ENCODE peak calls at places on chromosomes 3 and 15, in ten cellular contexts. One of them, this sample, is unnamed.

GRCh38 chr3:183825380-183826161 is at the start of gene MAP6D1:
- DNase-seq in M059J: peak; percentile 58
- DNase-seq in Kasumi-1: peak; percentile 42
- DNase-seq in endothelial cell: peak; percentile 52
- DNase-seq in cardiac septum: peak; percentile 73
- DNase-seq in AG09309: no peak
- DNase-seq in iris pigment epithelial cell: peak; percentile 39
- DNase-seq in activated naive CD4-positive, alpha-beta T cell treated with Interleukin-2 at 50 U/mL for 16 hours: peak; percentile 33
- DNase-seq in NCI-H774: peak; percentile 58
- DNase-seq in fibroblast of pulmonary artery: peak; percentile 31
- DNase-seq in this sample: no peak

GRCh38 chr15:100671858-100672543 is 69.6 kb downstream of the ASB7 start:
- DNase-seq in fibroblast of pulmonary artery: peak; percentile 58
- DNase-seq in cardiac septum: no peak
- DNase-seq in M059J: peak; percentile 61
- DNase-seq in Kasumi-1: peak; percentile 3
- DNase-seq in iris pigment epithelial cell: peak; percentile 32
- DNase-seq in activated naive CD4-positive, alpha-beta T cell treated with Interleukin-2 at 50 U/mL for 16 hours: no peak
- DNase-seq in AG09309: no peak
- DNase-seq in NCI-H774: peak; percentile 5
- DNase-seq in endothelial cell: peak; percentile 44
- DNase-seq in this sample: no peak

GRCh38 chr15:78540955-78541743 is 905 bp downstream of the PSMA4 start:
- DNase-seq in NCI-H774: no peak
- DNase-seq in endothelial cell: no peak
- DNase-seq in M059J: peak; percentile 10
- DNase-seq in Kasumi-1: no peak
- DNase-seq in AG09309: no peak
- DNase-seq in cardiac septum: no peak
- DNase-seq in activated naive CD4-positive, alpha-beta T cell treated with Interleukin-2 at 50 U/mL for 16 hours: peak; percentile 17
- DNase-seq in iris pigment epithelial cell: peak; percentile 12
- DNase-seq in fibroblast of pulmonary artery: no peak
- DNase-seq in this sample: no peak

GRCh38 chr3:30733229-30733628 is 126.8 kb downstream of the TGFBR2 start:
- DNase-seq in activated naive CD4-positive, alpha-beta T cell treated with Interleukin-2 at 50 U/mL for 16 hours: no peak
- DNase-seq in Kasumi-1: no peak
- DNase-seq in AG09309: no peak
- DNase-seq in fibroblast of pulmonary artery: no peak
- DNase-seq in endothelial cell: no peak
- DNase-seq in cardiac septum: no peak
- DNase-seq in M059J: no peak
- DNase-seq in NCI-H774: no peak
- DNase-seq in iris pigment epithelial cell: no peak
- DNase-seq in this sample: no peak

GRCh38 chr3:184811663-184811998 is 335 bp upstream of the VPS8 start:
- DNase-seq in Kasumi-1: no peak
- DNase-seq in iris pigment epithelial cell: no peak
- DNase-seq in AG09309: no peak
- DNase-seq in activated naive CD4-positive, alpha-beta T cell treated with Interleukin-2 at 50 U/mL for 16 hours: no peak
- DNase-seq in M059J: no peak
- DNase-seq in fibroblast of pulmonary artery: no peak
- DNase-seq in endothelial cell: no peak
- DNase-seq in cardiac septum: no peak
- DNase-seq in NCI-H774: no peak
- DNase-seq in this sample: no peak

GRCh38 chr15:50353251-50353998 is 1.6 kb downstream of the GABPB1 start:
- DNase-seq in NCI-H774: no peak
- DNase-seq in Kasumi-1: peak; percentile 64
- DNase-seq in fibroblast of pulmonary artery: peak; percentile 90
- DNase-seq in endothelial cell: no peak
- DNase-seq in iris pigment epithelial cell: peak; percentile 95
- DNase-seq in activated naive CD4-positive, alpha-beta T cell treated with Interleukin-2 at 50 U/mL for 16 hours: no peak
- DNase-seq in M059J: peak; percentile 84
- DNase-seq in cardiac septum: no peak
- DNase-seq in AG09309: peak; percentile 96
- DNase-seq in this sample: peak; percentile 42

GRCh38 chr15:61025746-61026256 is 203.3 kb downstream of the RORA start:
- DNase-seq in Kasumi-1: no peak
- DNase-seq in AG09309: no peak
- DNase-seq in cardiac septum: no peak
- DNase-seq in fibroblast of pulmonary artery: no peak
- DNase-seq in iris pigment epithelial cell: no peak
- DNase-seq in M059J: no peak
- DNase-seq in activated naive CD4-positive, alpha-beta T cell treated with Interleukin-2 at 50 U/mL for 16 hours: no peak
- DNase-seq in endothelial cell: no peak
- DNase-seq in NCI-H774: no peak
- DNase-seq in this sample: peak; percentile 41

GRCh38 chr15:68277131-68277604 is 377 bp upstream of the FEM1B start:
- DNase-seq in iris pigment epithelial cell: peak; percentile 64
- DNase-seq in AG09309: no peak
- DNase-seq in endothelial cell: peak; percentile 58
- DNase-seq in M059J: peak; percentile 25
- DNase-seq in cardiac septum: no peak
- DNase-seq in Kasumi-1: peak; percentile 86
- DNase-seq in NCI-H774: peak; percentile 57
- DNase-seq in activated naive CD4-positive, alpha-beta T cell treated with Interleukin-2 at 50 U/mL for 16 hours: no peak
- DNase-seq in fibroblast of pulmonary artery: peak; percentile 69
- DNase-seq in this sample: no peak

GRCh38 chr3:71955549-71956373 is 170.8 kb upstream of the PROK2 start:
- DNase-seq in Kasumi-1: peak; percentile 25
- DNase-seq in fibroblast of pulmonary artery: peak; percentile 86
- DNase-seq in iris pigment epithelial cell: peak; percentile 69
- DNase-seq in AG09309: peak; percentile 48
- DNase-seq in M059J: peak; percentile 60
- DNase-seq in activated naive CD4-positive, alpha-beta T cell treated with Interleukin-2 at 50 U/mL for 16 hours: peak; percentile 19
- DNase-seq in endothelial cell: peak; percentile 65
- DNase-seq in cardiac septum: peak; percentile 81
- DNase-seq in NCI-H774: peak; percentile 25
- DNase-seq in this sample: peak; percentile 63

This sample was measured in retinal pigment epithelial cell.